ENCODE peak calls at places on chromosomes 11 and 22, in seven cellular contexts. Z is cardiac muscle cell; X is NCI-H1092; Q is substantia nigra; R is stimulated activated CD4-positive, alpha-beta T cell treated with anti-CD3 and anti-CD28 coated beads, Interleukin-1b, Interleukin-23, amount 100 ng/mL, for 1 hour; S is T-helper 2 cell; H is fibroblast of the conjunctiva. A is an unnamed sample.

GRCh38 chr11:19953342-19953741 is 206.9 kb downstream of the DBX1 start:
- DNase-seq in Z (no peak), X (no peak), Q (no peak), R (no peak), S (no peak), H (no peak), A (no peak)

GRCh38 chr11:84714316-84714780 is 912.8 kb downstream of the DLG2 start:
- DNase-seq in Z (peak; percentile 87), X (peak; percentile 66), Q (no peak), R (no peak), S (peak; percentile 4), H (no peak), A (peak; percentile 17)

GRCh38 chr22:23984430-23984829 is 4.5 kb downstream of the GSTT2 start:
- DNase-seq in Z (peak; percentile 70), X (peak; percentile 36), Q (no peak), R (peak; percentile 4), S (no peak), H (peak; percentile 13), A (no peak)

GRCh38 chr22:27937453-27937852 is 18.4 kb upstream of the PITPNB start:
- DNase-seq in Z (no peak), X (no peak), Q (no peak), R (no peak), S (no peak), H (no peak), A (no peak)

GRCh38 chr22:48535868-48536690 is 1291.6 kb downstream of the BRD1 start:
- DNase-seq in Z (no peak), X (no peak), Q (no peak), R (no peak), S (no peak), H (no peak), A (peak; percentile 51)

GRCh38 chr11:65885231-65885630 is 3.0 kb downstream of the FIBP start:
- DNase-seq in Z (no peak), X (no peak), Q (no peak), R (no peak), S (no peak), H (no peak), A (no peak)

GRCh38 chr11:70104419-70104818 is 26.3 kb downstream of the ANO1 start:
- DNase-seq in Z (no peak), X (no peak), Q (no peak), R (no peak), S (no peak), H (no peak), A (no peak)

GRCh38 chr22:42863349-42863911 is 6.4 kb upstream of the ARFGAP3 start:
- DNase-seq in Z (no peak), X (no peak), Q (no peak), R (no peak), S (no peak), H (peak; percentile 43), A (no peak)

GRCh38 chr11:35158371-35159081 is 19.6 kb downstream of the CD44 start:
- DNase-seq in Z (no peak), X (no peak), Q (no peak), R (no peak), S (no peak), H (no peak), A (no peak)

GRCh38 chr22:48756146-48757111 is 1071.2 kb downstream of the BRD1 start:
- DNase-seq in Z (no peak), X (no peak), Q (no peak), R (no peak), S (no peak), H (no peak), A (no peak)

GRCh38 chr11:130400793-130401483 is 27.5 kb downstream of the ADAMTS8 start:
- DNase-seq in Z (no peak), X (no peak), Q (no peak), R (no peak), S (no peak), H (peak; percentile 81), A (no peak)

GRCh38 chr11:131666006-131666405 is 295.6 kb downstream of the NTM start:
- DNase-seq in Z (no peak), X (no peak), Q (no peak), R (no peak), S (no peak), H (no peak), A (no peak)

GRCh38 chr11:6618117-6619020 is 853 bp downstream of the TPP1 start:
- DNase-seq in Z (no peak), X (no peak), Q (peak; percentile 17), R (no peak), S (peak; percentile 47), H (peak; percentile 43), A (peak; percentile 57)

GRCh38 chr22:48099671-48100070 is 1337.2 kb downstream of the TBC1D22A start:
- DNase-seq in Z (no peak), X (no peak), Q (no peak), R (no peak), S (no peak), H (no peak), A (peak; percentile 18)

GRCh38 chr11:64206457-64207246 is at the start of gene FERMT3:
- DNase-seq in Z (no peak), X (no peak), Q (peak; percentile 31), R (no peak), S (peak; percentile 57), H (no peak), A (peak; percentile 44)

GRCh38 chr11:113865873-113866272 is 9.5 kb downstream of the USP28 start:
- DNase-seq in Z (no peak), X (no peak), Q (no peak), R (no peak), S (no peak), H (no peak), A (no peak)

GRCh38 chr11:110837535-110838127 is 125.4 kb upstream of the ARHGAP20 start:
- DNase-seq in Z (no peak), X (no peak), Q (no peak), R (no peak), S (no peak), H (no peak), A (no peak)

GRCh38 chr11:130519128-130519932 is 70.9 kb downstream of the ADAMTS15 start:
- DNase-seq in Z (no peak), X (no peak), Q (no peak), R (no peak), S (no peak), H (no peak), A (no peak)

GRCh38 chr22:36395922-36396321 is 8.2 kb upstream of the MYH9 start:
- DNase-seq in Z (no peak), X (no peak), Q (no peak), R (no peak), S (no peak), H (no peak), A (no peak)

A was measured in head of caudate nucleus.